ENCODE peak calls at places on chromosomes 6 and 20, in eight cellular contexts. One of them, this sample, is unnamed.

GRCh38 chr20:8601542-8601912 is 467.4 kb upstream of the PLCB4 start:
- DNase-seq in Panc1: no peak
- DNase-seq in SK-N-SH: no peak
- DNase-seq in HCT116: no peak
- DNase-seq in HL-60: no peak
- DNase-seq in A549: no peak
- DNase-seq in GM23338: no peak
- DNase-seq in HepG2: no peak
- DNase-seq in this sample: peak

GRCh38 chr6:8245736-8246135 is 143.4 kb upstream of the EEF1E1 start:
- DNase-seq in SK-N-SH: no peak
- DNase-seq in HL-60: no peak
- DNase-seq in HCT116: no peak
- DNase-seq in GM23338: no peak
- DNase-seq in A549: no peak
- DNase-seq in Panc1: no peak
- DNase-seq in HepG2: no peak
- DNase-seq in this sample: no peak

GRCh38 chr6:31712296-31712695 is 2.9 kb upstream of the LY6G6D start:
- DNase-seq in GM23338: no peak
- DNase-seq in HL-60: no peak
- DNase-seq in HepG2: no peak
- DNase-seq in HCT116: no peak
- DNase-seq in SK-N-SH: no peak
- DNase-seq in Panc1: no peak
- DNase-seq in A549: no peak
- DNase-seq in this sample: no peak

GRCh38 chr6:89916136-89916920 is 22.1 kb downstream of the GJA10 start:
- DNase-seq in SK-N-SH: no peak
- DNase-seq in HL-60: no peak
- DNase-seq in Panc1: no peak
- DNase-seq in A549: no peak
- DNase-seq in HCT116: no peak
- DNase-seq in GM23338: no peak
- DNase-seq in HepG2: no peak
- DNase-seq in this sample: no peak

GRCh38 chr6:7108196-7108963 is 619 bp downstream of the RREB1 start:
- DNase-seq in GM23338: peak
- DNase-seq in HepG2: peak
- DNase-seq in SK-N-SH: peak
- DNase-seq in HCT116: no peak
- DNase-seq in Panc1: no peak
- DNase-seq in A549: peak
- DNase-seq in HL-60: no peak
- DNase-seq in this sample: no peak

GRCh38 chr6:118876814-118877213 is 17.1 kb upstream of the ASF1A start:
- DNase-seq in HL-60: no peak
- DNase-seq in Panc1: no peak
- DNase-seq in GM23338: no peak
- DNase-seq in SK-N-SH: no peak
- DNase-seq in HCT116: no peak
- DNase-seq in HepG2: no peak
- DNase-seq in A549: peak
- DNase-seq in this sample: no peak

GRCh38 chr20:214383-214782 is 12.7 kb upstream of the DEFB129 start:
- DNase-seq in A549: no peak
- DNase-seq in HL-60: no peak
- DNase-seq in HepG2: no peak
- DNase-seq in GM23338: no peak
- DNase-seq in Panc1: no peak
- DNase-seq in SK-N-SH: no peak
- DNase-seq in HCT116: no peak
- DNase-seq in this sample: no peak

GRCh38 chr6:51868591-51869355 is 218.6 kb downstream of the PKHD1 start:
- DNase-seq in A549: no peak
- DNase-seq in GM23338: no peak
- DNase-seq in HepG2: no peak
- DNase-seq in HCT116: no peak
- DNase-seq in HL-60: no peak
- DNase-seq in SK-N-SH: no peak
- DNase-seq in Panc1: no peak
- DNase-seq in this sample: no peak

GRCh38 chr6:133236898-133237297 is 4.3 kb upstream of the EYA4 start:
- DNase-seq in GM23338: no peak
- DNase-seq in A549: peak
- DNase-seq in HepG2: no peak
- DNase-seq in HCT116: no peak
- DNase-seq in HL-60: no peak
- DNase-seq in Panc1: no peak
- DNase-seq in SK-N-SH: no peak
- DNase-seq in this sample: no peak

GRCh38 chr20:50737352-50737751 is 6.0 kb downstream of the PARD6B start:
- DNase-seq in HepG2: no peak
- DNase-seq in HL-60: no peak
- DNase-seq in GM23338: peak
- DNase-seq in A549: peak
- DNase-seq in Panc1: no peak
- DNase-seq in HCT116: no peak
- DNase-seq in SK-N-SH: no peak
- DNase-seq in this sample: no peak

GRCh38 chr6:157323114-157323923 is at the start of gene TMEM242:
- DNase-seq in Panc1: peak
- DNase-seq in GM23338: peak
- DNase-seq in SK-N-SH: peak
- DNase-seq in HL-60: peak
- DNase-seq in HepG2: peak
- DNase-seq in A549: peak
- DNase-seq in HCT116: peak
- DNase-seq in this sample: peak

GRCh38 chr6:12751694-12752304 is 35.2 kb downstream of the PHACTR1 start:
- DNase-seq in HL-60: peak
- DNase-seq in HepG2: peak
- DNase-seq in Panc1: no peak
- DNase-seq in HCT116: no peak
- DNase-seq in GM23338: peak
- DNase-seq in A549: peak
- DNase-seq in SK-N-SH: no peak
- DNase-seq in this sample: no peak

GRCh38 chr6:48567016-48567415 is 456.0 kb upstream of the PTCHD4 start:
- DNase-seq in A549: no peak
- DNase-seq in Panc1: no peak
- DNase-seq in HCT116: no peak
- DNase-seq in GM23338: peak
- DNase-seq in SK-N-SH: no peak
- DNase-seq in HepG2: no peak
- DNase-seq in HL-60: no peak
- DNase-seq in this sample: no peak

GRCh38 chr20:23652371-23652770 is 14.6 kb upstream of the CST3 start:
- DNase-seq in A549: no peak
- DNase-seq in GM23338: no peak
- DNase-seq in HL-60: no peak
- DNase-seq in HepG2: no peak
- DNase-seq in HCT116: no peak
- DNase-seq in Panc1: no peak
- DNase-seq in SK-N-SH: no peak
- DNase-seq in this sample: no peak

GRCh38 chr20:51893723-51894122 is 91.4 kb upstream of the SALL4 start:
- DNase-seq in HepG2: peak
- DNase-seq in SK-N-SH: no peak
- DNase-seq in HCT116: no peak
- DNase-seq in Panc1: no peak
- DNase-seq in GM23338: no peak
- DNase-seq in HL-60: no peak
- DNase-seq in A549: no peak
- DNase-seq in this sample: no peak

GRCh38 chr6:3239110-3239830 is 11.8 kb upstream of the TUBB2B start:
- DNase-seq in GM23338: peak
- DNase-seq in HepG2: no peak
- DNase-seq in HL-60: no peak
- DNase-seq in HCT116: peak
- DNase-seq in Panc1: no peak
- DNase-seq in A549: peak
- DNase-seq in SK-N-SH: no peak
- DNase-seq in this sample: no peak

GRCh38 chr6:45416700-45417099 is 39.0 kb upstream of the SUPT3H start:
- DNase-seq in A549: no peak
- DNase-seq in HL-60: no peak
- DNase-seq in HepG2: no peak
- DNase-seq in Panc1: no peak
- DNase-seq in SK-N-SH: no peak
- DNase-seq in HCT116: no peak
- DNase-seq in GM23338: no peak
- DNase-seq in this sample: no peak

GRCh38 chr6:134593887-134594286 is 276.0 kb upstream of the SGK1 start:
- DNase-seq in HL-60: no peak
- DNase-seq in HepG2: no peak
- DNase-seq in Panc1: no peak
- DNase-seq in A549: no peak
- DNase-seq in GM23338: no peak
- DNase-seq in SK-N-SH: no peak
- DNase-seq in HCT116: no peak
- DNase-seq in this sample: no peak

GRCh38 chr6:144635051-144635450 is 349.9 kb downstream of the UTRN start:
- DNase-seq in GM23338: no peak
- DNase-seq in A549: no peak
- DNase-seq in HepG2: peak
- DNase-seq in HCT116: no peak
- DNase-seq in HL-60: no peak
- DNase-seq in Panc1: no peak
- DNase-seq in SK-N-SH: no peak
- DNase-seq in this sample: no peak

GRCh38 chr6:149221774-149222070 is 95.8 kb upstream of the TAB2 start:
- DNase-seq in A549: no peak
- DNase-seq in SK-N-SH: no peak
- DNase-seq in HL-60: no peak
- DNase-seq in HepG2: no peak
- DNase-seq in HCT116: no peak
- DNase-seq in Panc1: no peak
- DNase-seq in GM23338: no peak
- DNase-seq in this sample: no peak

GRCh38 chr6:149642829-149643580 is 5.5 kb downstream of the KATNA1 start:
- DNase-seq in A549: no peak
- DNase-seq in HCT116: no peak
- DNase-seq in Panc1: no peak
- DNase-seq in GM23338: no peak
- DNase-seq in HepG2: no peak
- DNase-seq in HL-60: no peak
- DNase-seq in SK-N-SH: no peak
- DNase-seq in this sample: no peak

GRCh38 chr6:142329486-142330113 is 27.8 kb downstream of the ADGRG6 start:
- DNase-seq in GM23338: no peak
- DNase-seq in HCT116: no peak
- DNase-seq in HepG2: no peak
- DNase-seq in A549: no peak
- DNase-seq in HL-60: no peak
- DNase-seq in Panc1: no peak
- DNase-seq in SK-N-SH: no peak
- DNase-seq in this sample: no peak

GRCh38 chr20:25705830-25706351 is 9.2 kb upstream of the ZNF337 start:
- DNase-seq in GM23338: no peak
- DNase-seq in A549: no peak
- DNase-seq in SK-N-SH: no peak
- DNase-seq in HCT116: no peak
- DNase-seq in Panc1: no peak
- DNase-seq in HepG2: no peak
- DNase-seq in HL-60: no peak
- DNase-seq in this sample: no peak

GRCh38 chr6:15341311-15341710 is 95.4 kb downstream of the JARID2 start:
- DNase-seq in SK-N-SH: no peak
- DNase-seq in HepG2: no peak
- DNase-seq in HL-60: no peak
- DNase-seq in A549: peak
- DNase-seq in HCT116: peak
- DNase-seq in Panc1: no peak
- DNase-seq in GM23338: no peak
- DNase-seq in this sample: no peak

GRCh38 chr6:100186552-100186951 is 192.5 kb upstream of the MCHR2 start:
- DNase-seq in Panc1: no peak
- DNase-seq in HL-60: no peak
- DNase-seq in A549: no peak
- DNase-seq in HCT116: no peak
- DNase-seq in SK-N-SH: no peak
- DNase-seq in GM23338: no peak
- DNase-seq in HepG2: no peak
- DNase-seq in this sample: no peak

DNA sequence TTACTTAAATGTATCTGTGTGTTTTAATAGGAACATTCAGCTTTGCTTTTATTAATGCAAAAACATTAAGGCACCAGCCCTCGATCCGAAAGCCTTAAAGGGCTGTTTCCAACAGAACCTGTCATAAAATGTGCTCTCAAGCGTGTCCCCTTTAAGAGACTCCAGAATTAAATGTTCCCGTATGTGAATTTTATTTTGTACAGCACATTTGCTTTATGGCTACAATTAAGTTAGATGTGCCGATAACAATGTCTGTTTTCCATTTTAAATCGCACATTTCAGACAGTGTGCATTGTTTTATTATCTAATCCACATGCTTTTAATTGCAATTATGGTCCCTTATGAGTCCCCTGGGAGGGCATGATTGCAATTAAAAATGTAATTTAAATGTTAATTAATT is 198.9 kb downstream of the TSHZ2 start:
- DNase-seq in SK-N-SH: peak
- DNase-seq in HCT116: no peak
- DNase-seq in HL-60: no peak
- DNase-seq in GM23338: no peak
- DNase-seq in HepG2: no peak
- DNase-seq in A549: no peak
- DNase-seq in Panc1: no peak
- DNase-seq in this sample: no peak
- TF ChIP-seq REST in SK-N-SH: no peak
- TF ChIP-seq REST in HCT116: no peak
- TF ChIP-seq REST in HL-60: no peak
- TF ChIP-seq REST in GM23338: no peak
- TF ChIP-seq REST in HepG2: no peak
- TF ChIP-seq REST in A549: no peak
- TF ChIP-seq REST in Panc1: no peak
- TF ChIP-seq REST in this sample: no peak

GRCh38 chr6:158707826-158708225 is 58.0 kb downstream of the SYTL3 start:
- DNase-seq in HL-60: no peak
- DNase-seq in A549: no peak
- DNase-seq in HCT116: no peak
- DNase-seq in HepG2: no peak
- DNase-seq in GM23338: no peak
- DNase-seq in SK-N-SH: no peak
- DNase-seq in Panc1: no peak
- DNase-seq in this sample: no peak
- H3K27ac ChIP-seq in HL-60: no peak
- H3K27ac ChIP-seq in A549: peak
- H3K27ac ChIP-seq in HCT116: peak
- H3K27ac ChIP-seq in HepG2: no peak
- H3K27ac ChIP-seq in GM23338: no peak
- H3K27ac ChIP-seq in SK-N-SH: no peak
- H3K27ac ChIP-seq in Panc1: no peak
- H3K27ac ChIP-seq in this sample: no peak

GRCh38 chr20:63968928-63969760 is 586 bp downstream of the ZNF512B start:
- DNase-seq in Panc1: no peak
- DNase-seq in GM23338: peak
- DNase-seq in HepG2: peak
- DNase-seq in SK-N-SH: peak
- DNase-seq in HCT116: no peak
- DNase-seq in HL-60: no peak
- DNase-seq in A549: no peak
- DNase-seq in this sample: no peak
- TF ChIP-seq REST in Panc1: no peak
- TF ChIP-seq REST in GM23338: no peak
- TF ChIP-seq REST in HepG2: no peak
- TF ChIP-seq REST in SK-N-SH: no peak
- TF ChIP-seq REST in HCT116: no peak
- TF ChIP-seq REST in HL-60: no peak
- TF ChIP-seq REST in A549: no peak
- TF ChIP-seq REST in this sample: no peak

GRCh38 chr6:17478223-17478907 is 85.0 kb downstream of the CAP2 start:
- DNase-seq in HL-60: no peak
- DNase-seq in A549: no peak
- DNase-seq in HepG2: no peak
- DNase-seq in Panc1: no peak
- DNase-seq in GM23338: no peak
- DNase-seq in HCT116: no peak
- DNase-seq in SK-N-SH: no peak
- DNase-seq in this sample: no peak
- H3K27ac ChIP-seq in HL-60: no peak
- H3K27ac ChIP-seq in A549: no peak
- H3K27ac ChIP-seq in HepG2: no peak
- H3K27ac ChIP-seq in Panc1: no peak
- H3K27ac ChIP-seq in GM23338: no peak
- H3K27ac ChIP-seq in HCT116: no peak
- H3K27ac ChIP-seq in SK-N-SH: no peak
- H3K27ac ChIP-seq in this sample: no peak

This sample was measured in GM12878.